ENCODE peak calls at places on chromosome 17, in ten cellular contexts. Z is mesendoderm, V is DND-41, D is fibroblast of lung, Y is keratinocyte, O is K562, C is mammary epithelial cell, S is endothelial cell of umbilical vein, K is MM.1S, G is neuronal stem cell. M is an unnamed sample.

GRCh38 chr17:17781591-17782424 is 55.0 kb downstream of the SREBF1 start:
- DNase-seq in O (no peak), V (peak), S (peak), G (peak), Y (no peak), K (no peak), Z (peak), C (no peak), D (peak), M (no peak)

GRCh38 chr17:7852919-7853692 is 1.8 kb upstream of the TMEM88 start:
- DNase-seq in D (no peak), Z (peak), G (no peak), S (no peak), V (no peak), O (no peak), K (no peak), Y (no peak), C (no peak), M (no peak)

GRCh38 chr17:28967240-28968135 is 16.2 kb upstream of the PHF12 start:
- DNase-seq in Z (peak), C (no peak), V (no peak), K (no peak), G (peak), S (no peak), D (no peak), O (no peak), Y (no peak), M (no peak)

GRCh38 chr17:63848834-63849689 is 6.6 kb upstream of the SMARCD2 start:
- DNase-seq in K (peak), Y (peak), C (peak), V (no peak), D (peak), S (peak), G (peak), O (peak), Z (peak), M (peak)

GRCh38 chr17:43736389-43736788 is 22.2 kb downstream of the SOST start:
- DNase-seq in S (no peak), Z (no peak), C (no peak), K (no peak), Y (no peak), V (no peak), O (no peak), G (no peak), D (no peak), M (no peak)

GRCh38 chr17:19381361-19381740 is 3.1 kb downstream of the MAPK7 start:
- DNase-seq in D (no peak), G (no peak), O (no peak), C (no peak), V (no peak), Y (no peak), K (no peak), Z (no peak), S (no peak), M (no peak)

GRCh38 chr17:46772013-46772878 is 46.2 kb downstream of the WNT3 start:
- DNase-seq in S (peak), D (no peak), V (no peak), K (no peak), C (peak), Z (peak), G (peak), Y (no peak), O (no peak), M (peak)

GRCh38 chr17:55395803-55396505 is 25.7 kb downstream of the MMD start:
- DNase-seq in K (no peak), O (no peak), Z (no peak), C (no peak), V (no peak), G (no peak), S (no peak), D (no peak), Y (no peak), M (no peak)

GRCh38 chr17:7886227-7887037 is 2.2 kb upstream of the CHD3 start:
- DNase-seq in Z (peak), O (no peak), K (no peak), V (peak), D (peak), Y (no peak), S (peak), C (peak), G (peak), M (no peak)

GRCh38 chr17:68863091-68863652 is 92.0 kb downstream of the ABCA8 start:
- DNase-seq in K (no peak), O (no peak), S (no peak), V (no peak), D (no peak), Y (no peak), G (no peak), Z (no peak), C (no peak), M (no peak)

GRCh38 chr17:19003543-19003965 is 1.0 kb downstream of the FAM83G start:
- DNase-seq in C (no peak), G (peak), Y (no peak), Z (no peak), K (no peak), O (no peak), V (no peak), D (no peak), S (no peak), M (no peak)

GRCh38 chr17:31371511-31372097 is 19.9 kb upstream of the RAB11FIP4 start:
- DNase-seq in O (peak), Y (no peak), V (no peak), S (peak), Z (no peak), C (no peak), D (peak), G (no peak), K (peak), M (no peak)

GRCh38 chr17:63290784-63291183 is 155.3 kb downstream of the CYB561 start:
- DNase-seq in C (no peak), O (no peak), Y (no peak), D (no peak), K (no peak), G (no peak), S (peak), V (no peak), Z (no peak), M (no peak)

GRCh38 chr17:35373532-35373983 is at the start of gene SLFN11:
- DNase-seq in V (peak), O (no peak), K (peak), C (no peak), Y (no peak), Z (peak), G (no peak), D (peak), S (peak), M (no peak)

GRCh38 chr17:45091778-45092425 is 30.8 kb downstream of the NMT1 start:
- DNase-seq in S (peak), O (no peak), Y (no peak), G (no peak), K (no peak), V (no peak), Z (no peak), D (no peak), C (no peak), M (no peak)

GRCh38 chr17:48051278-48051677 is 3.1 kb downstream of the NFE2L1 start:
- DNase-seq in C (peak), G (no peak), K (no peak), O (no peak), D (no peak), V (no peak), Z (no peak), S (no peak), Y (no peak), M (no peak)

GRCh38 chr17:1604831-1605528 is 23.7 kb downstream of the SLC43A2 start:
- DNase-seq in K (no peak), O (no peak), C (no peak), S (no peak), Y (no peak), G (no peak), Z (no peak), D (no peak), V (no peak), M (no peak)

GRCh38 chr17:77875881-77876509 is 82.5 kb upstream of the TNRC6C start:
- DNase-seq in C (peak), V (no peak), S (no peak), K (peak), O (peak), Y (no peak), G (no peak), Z (no peak), D (no peak), M (no peak)

GRCh38 chr17:44708401-44709263 is at the start of gene DBF4B:
- DNase-seq in D (peak), G (peak), K (peak), Y (peak), Z (peak), O (peak), S (peak), C (peak), V (peak), M (peak)

GRCh38 chr17:9371019-9371418 is 204.6 kb downstream of the STX8 start:
- DNase-seq in D (peak), S (peak), K (no peak), C (peak), G (no peak), Y (peak), Z (no peak), O (no peak), V (no peak), M (peak)

GRCh38 chr17:55161935-55162555 is 102.7 kb upstream of the HLF start:
- DNase-seq in Y (peak), S (peak), Z (peak), D (peak), K (no peak), G (no peak), O (no peak), V (no peak), C (peak), M (peak)

GRCh38 chr17:14299261-14300093 is 1.4 kb upstream of the HS3ST3B1 start:
- DNase-seq in O (peak), Z (peak), C (no peak), V (no peak), D (peak), G (no peak), Y (no peak), K (no peak), S (peak), M (no peak)

GRCh38 chr17:74210191-74211140 is 2.9 kb upstream of the TTYH2 start:
- DNase-seq in O (peak), K (peak), D (peak), Z (peak), S (peak), G (peak), Y (no peak), V (peak), C (peak), M (peak)

GRCh38 chr17:18041776-18042175 is 2.6 kb downstream of the GID4 start:
- DNase-seq in G (no peak), D (peak), C (peak), O (no peak), K (no peak), Z (no peak), V (no peak), Y (no peak), S (no peak), M (peak)

GRCh38 chr17:2635675-2636074 is 42.2 kb downstream of the PAFAH1B1 start:
- DNase-seq in V (no peak), Z (no peak), O (no peak), K (no peak), G (no peak), S (no peak), C (no peak), D (no peak), Y (no peak), M (no peak)

GRCh38 chr17:55426851-55427586 is 5.4 kb upstream of the MMD start:
- DNase-seq in O (no peak), D (peak), Z (no peak), Y (no peak), C (peak), G (no peak), K (no peak), S (no peak), V (no peak), M (no peak)

GRCh38 chr17:32854177-32854576 is 22.7 kb downstream of the MYO1D start:
- DNase-seq in C (peak), D (no peak), K (no peak), O (no peak), S (peak), V (no peak), Y (no peak), Z (peak), G (no peak), M (no peak)

GRCh38 chr17:50173335-50173941 is 7.6 kb downstream of the SGCA start:
- DNase-seq in D (peak), G (no peak), Z (peak), C (peak), Y (no peak), V (no peak), K (no peak), O (no peak), S (peak), M (no peak)

GRCh38 chr17:38324732-38325131 is 19.0 kb downstream of the GPR179 start:
- DNase-seq in V (no peak), D (no peak), S (no peak), O (no peak), Y (no peak), C (no peak), K (no peak), Z (no peak), G (no peak), M (no peak)
- H3K4me2 ChIP-seq in V (no peak), D (no peak), S (no peak), O (no peak), Y (no peak), C (no peak), K (no peak), Z (no peak), G (no peak), M (no peak)

DNA sequence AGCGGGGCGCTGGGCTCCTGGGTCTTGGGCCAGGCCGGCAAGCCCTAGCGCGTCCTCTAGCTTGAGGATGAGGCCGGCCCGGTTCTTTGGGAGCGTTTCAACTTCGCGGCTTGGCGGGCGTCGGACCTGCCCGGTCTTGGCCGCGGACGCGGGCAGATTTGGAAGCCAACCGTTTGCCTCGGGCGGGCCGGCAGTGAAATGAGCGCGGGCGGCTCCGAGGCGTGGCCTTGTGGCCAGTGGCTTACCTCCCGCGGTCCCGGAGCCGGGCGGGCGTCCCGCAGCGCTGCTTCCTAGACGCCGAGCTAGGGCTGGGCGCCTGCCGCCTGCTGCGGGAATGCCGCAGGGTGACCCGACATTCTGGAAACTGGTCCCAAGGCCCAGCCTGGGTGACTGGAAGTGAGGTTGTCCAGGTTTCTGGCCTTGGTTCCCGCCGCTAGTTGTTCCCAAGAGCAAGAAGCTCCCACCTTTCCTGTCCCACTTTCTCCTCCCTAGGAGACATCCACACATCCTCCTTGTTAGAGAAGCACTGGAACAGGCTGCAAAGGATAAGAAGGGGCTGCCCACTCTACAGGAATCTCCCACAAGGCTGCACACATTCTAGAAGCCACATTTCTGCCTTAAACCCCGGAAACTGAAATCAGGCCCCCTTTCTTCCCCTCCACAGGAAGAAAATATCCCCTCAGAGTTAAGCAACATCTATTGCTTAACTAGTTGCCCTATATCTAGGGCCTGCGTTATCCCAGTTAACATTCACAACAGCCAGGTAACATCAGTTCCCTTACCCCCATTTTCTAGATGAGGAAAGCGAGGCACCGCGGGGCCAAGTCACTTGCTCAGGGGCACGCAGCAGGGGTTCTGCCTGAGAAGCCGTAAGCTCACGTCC is 4.5 kb upstream of the CBX8 start:
- DNase-seq in D (no peak), O (no peak), S (no peak), G (no peak), Z (no peak), C (peak), Y (no peak), K (no peak), V (no peak), M (no peak)
- H3K4me2 ChIP-seq in D (peak), O (no peak), S (no peak), G (peak), Z (peak), C (peak), Y (peak), K (peak), V (peak), M (peak)

GRCh38 chr17:27381007-27381501 is 75.2 kb upstream of the KSR1 start:
- DNase-seq in Z (peak), G (peak), V (peak), K (peak), O (peak), S (peak), Y (no peak), D (peak), C (peak), M (no peak)
- H3K4me2 ChIP-seq in Z (no peak), G (no peak), V (no peak), K (no peak), O (peak), S (no peak), Y (no peak), D (no peak), C (no peak), M (peak)

DNA sequence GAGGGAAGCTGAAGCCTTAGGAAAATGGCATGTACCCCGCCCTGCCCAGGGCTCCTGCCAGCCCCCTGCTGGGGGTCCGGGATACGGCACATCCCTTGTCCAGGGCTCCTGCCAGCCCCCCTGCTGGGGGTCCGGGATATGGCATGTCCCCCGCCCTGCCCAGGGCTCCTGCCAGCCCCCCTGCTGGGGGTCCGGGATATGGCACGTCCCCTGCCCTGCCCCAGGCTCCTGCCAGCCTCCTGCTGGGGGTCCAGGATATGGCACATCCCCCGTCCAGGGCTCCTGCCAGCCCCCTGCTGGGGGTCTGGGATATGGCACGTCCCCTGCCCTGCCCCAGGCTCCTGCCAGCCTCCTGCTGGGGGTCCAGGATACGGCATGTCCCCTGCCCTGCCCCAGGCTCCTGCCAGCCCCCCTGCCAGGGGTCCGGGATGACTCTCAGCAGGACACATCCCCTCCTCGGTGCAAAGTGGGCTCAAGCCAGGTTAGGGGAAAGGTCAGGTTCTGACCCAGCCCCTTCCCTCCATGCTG is 43.2 kb downstream of the RPH3AL start:
- DNase-seq in S (peak), V (peak), Z (peak), G (peak), K (no peak), D (no peak), Y (no peak), C (no peak), O (peak), M (peak)
- H3K4me2 ChIP-seq in S (no peak), V (no peak), Z (no peak), G (no peak), K (no peak), D (no peak), Y (no peak), C (no peak), O (no peak), M (no peak)

GRCh38 chr17:76840884-76841775 is 27.1 kb upstream of the MGAT5B start:
- DNase-seq in Y (no peak), K (no peak), C (no peak), D (no peak), Z (peak), G (no peak), S (no peak), O (no peak), V (no peak), M (no peak)

GRCh38 chr17:76840443-76840767 is 27.8 kb upstream of the MGAT5B start:
- DNase-seq in D (no peak), O (no peak), Y (no peak), S (no peak), Z (no peak), V (no peak), K (no peak), C (no peak), G (peak), M (no peak)

GRCh38 chr17:76843703-76844484 is 24.3 kb upstream of the MGAT5B start:
- DNase-seq in O (no peak), S (no peak), G (no peak), Y (no peak), K (no peak), C (no peak), V (no peak), Z (no peak), D (no peak), M (no peak)

GRCh38 chr17:76844485-76844829 is 23.7 kb upstream of the MGAT5B start:
- DNase-seq in K (no peak), D (no peak), Z (no peak), C (no peak), O (no peak), S (no peak), G (no peak), V (no peak), Y (no peak), M (no peak)

DNA sequence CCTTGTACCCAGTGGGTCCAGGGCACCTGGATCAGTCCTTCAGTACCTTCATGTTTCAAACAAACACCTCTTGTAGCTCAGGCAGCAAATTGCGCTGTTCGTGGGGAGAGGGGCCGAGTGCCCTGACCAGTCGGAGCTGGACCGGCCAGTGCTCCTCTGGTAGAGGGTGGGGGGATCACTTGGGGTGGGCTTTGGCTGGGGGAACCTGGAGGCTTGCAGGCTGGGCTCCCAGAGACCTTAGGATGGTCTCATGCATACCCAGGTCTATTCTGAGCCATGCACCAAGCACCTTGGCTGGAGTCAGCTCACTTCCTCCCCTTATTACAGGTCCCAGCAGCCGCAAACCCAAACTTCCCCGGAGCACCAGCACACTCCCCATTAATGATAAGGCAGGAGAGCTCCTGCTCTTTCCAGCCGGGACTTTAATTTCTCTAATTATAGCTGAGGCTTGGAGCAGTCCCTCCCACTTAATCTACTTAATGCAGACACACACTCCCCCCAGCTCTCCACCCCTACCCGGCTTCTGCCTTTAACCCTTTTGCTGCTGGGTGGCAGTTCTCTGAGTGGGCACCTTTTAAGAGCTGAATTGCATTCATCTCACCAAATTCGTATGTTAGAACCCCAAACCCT is 26.3 kb upstream of the MGAT5B start:
- DNase-seq in Y (no peak), C (no peak), G (peak), O (peak), V (no peak), D (no peak), K (no peak), S (no peak), Z (peak), M (no peak)
- H3K4me2 ChIP-seq in Y (no peak), C (no peak), G (peak), O (peak), V (no peak), D (no peak), K (no peak), S (no peak), Z (peak), M (peak)